ENCODE peak calls at places on chromosomes 12 and 14, in five cellular contexts. V is thoracic aorta; B is CD8-positive, alpha-beta T cell; O is HCT116; X is BE2C. Z is an unnamed sample. For H3K27me3 and H3K36me3, the result is how much of the 10 kb centered on the place peaks cover.

GRCh38 chr12:104177663-104178501 is 37.7 kb upstream of the TXNRD1 start:
- DNase-seq in V (peak), O (peak), X (peak), B (no peak), Z (no peak)

GRCh38 chr14:35304812-35305462 is 12.8 kb downstream of the PSMA6 start:
- DNase-seq in B (no peak), X (no peak), O (no peak), V (no peak), Z (no peak)

GRCh38 chr14:54782803-54783659 is 119.6 kb downstream of the GCH1 start:
- DNase-seq in V (no peak), X (peak), O (no peak), B (no peak), Z (peak)

GRCh38 chr14:93040443-93040842 is 75.3 kb downstream of the ITPK1 start:
- DNase-seq in B (no peak), X (no peak), V (no peak), O (no peak), Z (no peak)

GRCh38 chr14:75175677-75176141 is 703 bp downstream of the TMED10 start:
- DNase-seq in V (no peak), X (no peak), B (no peak), O (peak), Z (no peak)

GRCh38 chr14:103576371-103577024 is 13.7 kb downstream of the COA8 start:
- DNase-seq in V (peak), B (no peak), O (peak), X (peak), Z (peak)

GRCh38 chr14:48967419-48967818 is 618.8 kb downstream of the RPS29 start:
- DNase-seq in O (no peak), V (no peak), B (no peak), X (no peak), Z (no peak)

GRCh38 chr12:55686366-55687010 is 21.2 kb downstream of the ITGA7 start:
- DNase-seq in X (no peak), V (no peak), O (no peak), B (no peak), Z (no peak)

GRCh38 chr14:43795600-43796228 is 711.4 kb downstream of the FSCB start:
- DNase-seq in V (no peak), X (no peak), B (no peak), O (no peak), Z (no peak)

DNA sequence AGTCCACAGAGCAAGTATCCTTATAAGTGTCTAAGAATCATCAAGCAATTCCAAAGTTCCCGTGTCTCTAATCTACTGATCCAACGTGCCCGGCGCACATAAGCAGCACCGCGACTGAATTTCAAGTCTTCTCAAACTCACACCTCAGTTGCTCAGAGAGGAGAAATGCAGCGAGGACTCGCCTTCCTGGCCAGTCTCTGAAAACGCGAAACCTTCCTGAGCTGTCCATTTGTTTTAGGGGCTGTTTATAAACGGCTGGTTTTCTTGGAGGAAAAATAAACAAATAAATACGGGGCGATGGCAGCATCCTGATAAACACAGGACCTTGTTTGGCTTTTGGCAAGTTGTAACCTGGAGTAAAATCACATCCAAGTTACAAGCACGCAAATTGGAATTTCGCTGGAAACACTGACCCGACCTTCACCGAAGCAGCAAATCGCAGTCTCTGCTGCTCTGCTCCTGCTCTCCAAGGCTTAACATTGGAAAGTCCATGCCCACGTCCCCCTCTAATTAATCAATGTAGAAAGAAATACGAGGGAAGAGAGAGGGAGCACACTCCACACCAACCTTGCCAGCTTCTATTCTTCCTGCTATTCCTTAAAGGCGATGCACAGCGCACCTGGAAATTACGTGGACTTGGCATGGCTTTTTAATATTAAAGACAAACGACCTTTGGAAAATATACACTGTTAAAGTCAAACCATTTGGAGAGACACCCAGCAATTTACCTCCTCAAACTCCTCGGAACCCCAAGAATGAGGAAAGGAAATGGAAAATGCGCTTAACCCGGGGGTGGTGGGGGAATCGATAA is 248.7 kb downstream of the APAF1 start:
- DNase-seq in O (no peak), B (no peak), V (no peak), X (no peak), Z (peak)
- H3K27me3 ChIP-seq in O (under half), B (under half), V (under half), X (half or more), Z (half or more)

GRCh38 chr14:50677527-50678063 is 9.5 kb upstream of the SAV1 start:
- DNase-seq in X (no peak), B (no peak), O (peak), V (no peak), Z (no peak)
- H3K4me3 ChIP-seq in X (no peak), B (no peak), O (peak), V (peak), Z (no peak)

DNA sequence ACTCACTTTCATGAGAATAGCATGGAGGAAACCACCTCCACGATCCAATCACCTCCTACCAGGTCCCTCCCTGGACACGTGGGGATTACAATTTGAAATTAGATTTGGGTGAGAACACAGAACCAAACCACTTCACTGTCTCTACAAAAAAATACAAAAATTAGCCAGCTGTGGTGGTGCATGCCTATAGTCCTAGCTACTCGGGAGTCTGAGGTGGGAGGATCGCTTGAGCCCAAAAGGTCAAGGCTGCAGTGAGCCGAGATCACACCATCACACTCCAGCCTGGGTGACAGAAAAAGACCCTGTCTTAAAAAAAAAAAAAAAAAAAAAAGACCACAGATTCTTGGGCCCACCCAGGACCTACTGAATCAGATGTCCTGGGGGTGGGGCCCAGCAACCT is 28.3 kb downstream of the BRI3BP start:
- DNase-seq in B (no peak), V (no peak), X (no peak), O (no peak), Z (no peak)
- H3K36me3 ChIP-seq in B (under half), V (under half), X (under half), O (under half), Z (under half)

GRCh38 chr12:59403259-59403932 is 192.4 kb upstream of the SLC16A7 start:
- DNase-seq in V (no peak), X (peak), B (no peak), O (peak), Z (peak)
- H3K27me3 ChIP-seq in V (under half), X (under half), B (under half), O (under half), Z (under half)

GRCh38 chr12:64824500-64825142 is at the start of gene TBC1D30:
- DNase-seq in B (no peak), V (no peak), O (no peak), X (peak), Z (peak)

GRCh38 chr12:64828713-64829112 is 4.3 kb downstream of the TBC1D30 start:
- DNase-seq in X (no peak), B (no peak), O (no peak), V (no peak), Z (no peak)

GRCh38 chr12:64825143-64826011 is 930 bp downstream of the TBC1D30 start:
- DNase-seq in O (no peak), V (no peak), B (no peak), X (no peak), Z (peak)

GRCh38 chr12:64824130-64824499 is 332 bp upstream of the TBC1D30 start:
- DNase-seq in B (no peak), X (no peak), V (no peak), O (no peak), Z (no peak)

DNA sequence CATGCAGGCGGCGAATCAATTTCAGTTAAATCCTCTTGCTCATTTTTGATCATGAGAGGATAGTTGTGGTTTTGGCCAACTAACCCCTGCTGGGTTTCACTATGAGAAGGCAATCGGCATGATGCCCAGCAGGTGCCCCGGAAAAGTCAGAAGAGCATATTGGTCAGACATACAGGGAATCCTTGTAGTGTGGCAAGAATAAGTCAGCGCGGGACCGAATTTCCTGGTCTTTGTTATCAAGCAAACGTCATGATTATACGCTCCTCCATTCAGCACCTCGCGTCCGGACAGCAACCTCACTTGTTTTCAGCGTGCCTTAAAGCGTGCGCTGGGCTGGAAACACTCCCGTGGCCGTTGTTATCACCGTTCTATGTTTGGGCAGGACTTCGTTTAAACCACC is 1.8 kb downstream of the TBC1D30 start:
- DNase-seq in O (no peak), V (no peak), B (no peak), X (no peak), Z (peak)
- H3K4me3 ChIP-seq in O (no peak), V (peak), B (no peak), X (no peak), Z (peak)

GRCh38 chr12:124964251-124964650 is 24.7 kb downstream of the DHX37 start:
- DNase-seq in B (no peak), O (no peak), V (no peak), X (no peak), Z (no peak)

GRCh38 chr12:124968656-124969055 is 20.3 kb downstream of the DHX37 start:
- DNase-seq in O (no peak), X (no peak), B (no peak), V (no peak), Z (peak)

GRCh38 chr12:124970647-124971402 is 18.1 kb downstream of the DHX37 start:
- DNase-seq in O (no peak), X (no peak), V (no peak), B (no peak), Z (peak)

GRCh38 chr12:124964836-124965462 is 24.0 kb downstream of the DHX37 start:
- DNase-seq in V (no peak), B (no peak), O (no peak), X (no peak), Z (no peak)

DNA sequence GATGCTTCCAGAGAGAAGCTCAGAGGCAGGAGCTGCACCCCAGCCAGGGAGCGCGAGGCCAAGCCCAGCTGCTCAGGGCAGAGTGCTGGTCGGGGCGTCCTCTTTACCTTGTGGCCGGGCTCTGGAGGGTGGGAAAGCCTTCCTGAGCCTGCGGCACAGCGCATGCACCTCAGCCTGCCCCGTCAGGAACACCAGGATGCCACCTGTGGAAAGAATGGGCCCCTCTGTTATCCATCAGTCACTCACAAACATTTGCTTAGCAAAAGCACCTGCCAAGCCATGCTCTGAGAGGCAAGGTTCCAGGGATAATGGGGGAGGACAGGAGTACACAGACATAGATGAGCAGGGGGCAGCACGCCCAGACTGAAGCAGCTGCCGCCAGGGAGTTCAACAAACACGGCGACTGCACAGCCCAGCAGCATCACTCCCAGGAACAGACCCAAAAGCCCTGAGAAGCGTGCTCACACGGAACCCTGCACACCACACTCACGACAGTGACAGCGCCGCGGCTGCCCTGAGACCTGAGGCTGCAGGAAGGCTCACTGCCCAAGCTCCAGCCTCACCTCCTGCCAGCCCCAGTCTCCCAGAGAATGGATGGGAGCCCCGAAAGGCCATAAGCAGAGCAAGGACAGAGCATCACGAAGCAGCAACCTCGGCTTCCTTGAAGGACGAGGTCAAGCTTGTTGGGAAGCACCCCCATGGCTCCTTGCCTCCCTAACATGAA is 21.8 kb downstream of the DHX37 start:
- DNase-seq in O (no peak), V (no peak), B (no peak), X (no peak), Z (peak)
- H3K36me3 ChIP-seq in O (under half), V (half or more), B (under half), X (half or more), Z (under half)

GRCh38 chr14:68355415-68355814 is 437.5 kb downstream of the ZFP36L1 start:
- DNase-seq in V (no peak), B (no peak), X (no peak), O (no peak), Z (no peak)

GRCh38 chr14:68345738-68346137 is 447.1 kb downstream of the ZFP36L1 start:
- DNase-seq in X (no peak), V (no peak), O (no peak), B (no peak), Z (no peak)

GRCh38 chr14:68346540-68347232 is 446.2 kb downstream of the ZFP36L1 start:
- DNase-seq in V (no peak), O (no peak), B (no peak), X (no peak), Z (no peak)

DNA sequence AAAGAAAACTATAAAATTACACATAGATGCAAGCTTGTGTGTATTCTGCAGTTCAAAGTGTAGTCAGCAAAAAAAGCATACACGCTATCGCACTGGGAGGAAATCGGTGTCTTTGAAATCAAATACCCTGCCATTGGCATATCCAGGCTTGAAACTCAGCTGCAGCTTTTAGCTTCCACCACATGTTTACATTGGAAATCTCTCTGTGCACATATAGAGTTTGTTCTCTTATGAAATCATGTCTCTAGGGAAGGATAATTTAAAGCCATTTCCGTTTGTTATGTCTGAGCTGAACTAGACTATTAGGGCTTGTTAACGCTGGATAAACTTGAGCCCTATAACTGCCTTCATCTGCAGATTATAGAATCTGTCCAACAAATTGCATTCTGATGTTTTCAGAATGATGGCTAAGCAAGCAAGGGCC is 443.0 kb downstream of the ZFP36L1 start:
- DNase-seq in B (no peak), X (no peak), O (no peak), V (no peak), Z (no peak)
- H3K27me3 ChIP-seq in B (under half), X (under half), O (under half), V (under half), Z (under half)

GRCh38 chr12:13211859-13212664 is 15.5 kb downstream of the EMP1 start:
- DNase-seq in V (no peak), O (peak), B (peak), X (peak), Z (peak)
- H3K4me3 ChIP-seq in V (no peak), O (no peak), B (no peak), X (no peak), Z (no peak)